ENCODE peak calls at places on chromosomes 16 and 17, in four cellular contexts. One of them, this sample, is unnamed.

GRCh38 chr16:80997139-80997798 is 9.4 kb downstream of the CMC2 start:
- DNase-seq in Calu3: peak; percentile 28
- DNase-seq in BE2C: no peak
- DNase-seq in astrocyte of the spinal cord: no peak
- DNase-seq in this sample: peak; percentile 56

GRCh38 chr17:34305606-34306005 is 13.6 kb upstream of the CCL8 start:
- DNase-seq in Calu3: no peak
- DNase-seq in BE2C: no peak
- DNase-seq in astrocyte of the spinal cord: no peak
- DNase-seq in this sample: no peak

GRCh38 chr17:6569391-6570302 is 13.3 kb upstream of the PITPNM3 start:
- DNase-seq in Calu3: no peak
- DNase-seq in BE2C: no peak
- DNase-seq in astrocyte of the spinal cord: no peak
- DNase-seq in this sample: no peak

GRCh38 chr16:57388359-57389086 is 16.0 kb upstream of the CCL17 start:
- DNase-seq in Calu3: peak; percentile 67
- DNase-seq in BE2C: no peak
- DNase-seq in astrocyte of the spinal cord: no peak
- DNase-seq in this sample: no peak

GRCh38 chr17:30600830-30601494 is 123.8 kb downstream of the GOSR1 start:
- DNase-seq in Calu3: no peak
- DNase-seq in BE2C: no peak
- DNase-seq in astrocyte of the spinal cord: peak; percentile 22
- DNase-seq in this sample: peak; percentile 18

GRCh38 chr16:3143598-3144330 is 8.9 kb downstream of the ZNF213 start:
- DNase-seq in Calu3: no peak
- DNase-seq in BE2C: peak; percentile 40
- DNase-seq in astrocyte of the spinal cord: no peak
- DNase-seq in this sample: no peak

GRCh38 chr16:19297454-19297853 is 11.9 kb downstream of the CLEC19A start:
- DNase-seq in Calu3: no peak
- DNase-seq in BE2C: no peak
- DNase-seq in astrocyte of the spinal cord: no peak
- DNase-seq in this sample: no peak

GRCh38 chr16:56815721-56816120 is 49.3 kb upstream of the SLC12A3 start:
- DNase-seq in Calu3: no peak
- DNase-seq in BE2C: no peak
- DNase-seq in astrocyte of the spinal cord: no peak
- DNase-seq in this sample: no peak

GRCh38 chr16:25210758-25211157 is 6.0 kb upstream of the AQP8 start:
- DNase-seq in Calu3: no peak
- DNase-seq in BE2C: no peak
- DNase-seq in astrocyte of the spinal cord: peak; percentile 41
- DNase-seq in this sample: peak; percentile 42

GRCh38 chr16:66682271-66682670 is 14.3 kb downstream of the CMTM4 start:
- DNase-seq in Calu3: no peak
- DNase-seq in BE2C: no peak
- DNase-seq in astrocyte of the spinal cord: peak; percentile 61
- DNase-seq in this sample: no peak

GRCh38 chr17:67171560-67171959 is 73.4 kb downstream of the HELZ start:
- DNase-seq in Calu3: no peak
- DNase-seq in BE2C: no peak
- DNase-seq in astrocyte of the spinal cord: no peak
- DNase-seq in this sample: no peak

GRCh38 chr16:10324210-10324609 is 61.7 kb upstream of the ATF7IP2 start:
- DNase-seq in Calu3: no peak
- DNase-seq in BE2C: no peak
- DNase-seq in astrocyte of the spinal cord: no peak
- DNase-seq in this sample: no peak

GRCh38 chr16:81238296-81239011 is at the start of gene BCO1:
- DNase-seq in Calu3: peak; percentile 57
- DNase-seq in BE2C: no peak
- DNase-seq in astrocyte of the spinal cord: peak; percentile 67
- DNase-seq in this sample: peak; percentile 77

GRCh38 chr17:68539536-68540469 is 27.6 kb downstream of the PRKAR1A start:
- DNase-seq in Calu3: peak; percentile 13
- DNase-seq in BE2C: no peak
- DNase-seq in astrocyte of the spinal cord: peak; percentile 10
- DNase-seq in this sample: peak; percentile 52

GRCh38 chr17:18380471-18381157 is 3.0 kb downstream of the EVPLL start:
- DNase-seq in Calu3: no peak
- DNase-seq in BE2C: no peak
- DNase-seq in astrocyte of the spinal cord: no peak
- DNase-seq in this sample: no peak

GRCh38 chr17:35449371-35449931 is 885 bp upstream of the SLFN13 start:
- DNase-seq in Calu3: no peak
- DNase-seq in BE2C: no peak
- DNase-seq in astrocyte of the spinal cord: peak; percentile 21
- DNase-seq in this sample: peak; percentile 7

GRCh38 chr16:68348645-68349445 is 38.0 kb downstream of the PRMT7 start:
- DNase-seq in Calu3: no peak
- DNase-seq in BE2C: no peak
- DNase-seq in astrocyte of the spinal cord: no peak
- DNase-seq in this sample: no peak

GRCh38 chr16:86088816-86089215 is 189.9 kb downstream of the IRF8 start:
- DNase-seq in Calu3: no peak
- DNase-seq in BE2C: no peak
- DNase-seq in astrocyte of the spinal cord: no peak
- DNase-seq in this sample: no peak

GRCh38 chr17:9037741-9038140 is 16.4 kb downstream of the NTN1 start:
- DNase-seq in Calu3: no peak
- DNase-seq in BE2C: no peak
- DNase-seq in astrocyte of the spinal cord: no peak
- DNase-seq in this sample: no peak

GRCh38 chr16:10729649-10730048 is 14.0 kb upstream of the NUBP1 start:
- DNase-seq in Calu3: peak; percentile 70
- DNase-seq in BE2C: peak; percentile 32
- DNase-seq in astrocyte of the spinal cord: peak; percentile 28
- DNase-seq in this sample: peak; percentile 17

GRCh38 chr17:57587201-57587870 is 157.8 kb downstream of the CCDC182 start:
- DNase-seq in Calu3: no peak
- DNase-seq in BE2C: no peak
- DNase-seq in astrocyte of the spinal cord: no peak
- DNase-seq in this sample: no peak

GRCh38 chr16:14105976-14106375 is 34.9 kb downstream of the MRTFB start:
- DNase-seq in Calu3: no peak
- DNase-seq in BE2C: no peak
- DNase-seq in astrocyte of the spinal cord: no peak
- DNase-seq in this sample: no peak

GRCh38 chr17:31510273-31511175 is 119.0 kb downstream of the RAB11FIP4 start:
- DNase-seq in Calu3: no peak
- DNase-seq in BE2C: no peak
- DNase-seq in astrocyte of the spinal cord: no peak
- DNase-seq in this sample: no peak

GRCh38 chr17:43799047-43799446 is 18.8 kb downstream of the CFAP97D1 start:
- DNase-seq in Calu3: no peak
- DNase-seq in BE2C: no peak
- DNase-seq in astrocyte of the spinal cord: no peak
- DNase-seq in this sample: no peak

GRCh38 chr17:30345527-30346075 is 11.7 kb upstream of the TMIGD1 start:
- DNase-seq in Calu3: peak; percentile 7
- DNase-seq in BE2C: no peak
- DNase-seq in astrocyte of the spinal cord: no peak
- DNase-seq in this sample: no peak

GRCh38 chr17:66422181-66422580 is 119.8 kb downstream of the PRKCA start:
- DNase-seq in Calu3: no peak
- DNase-seq in BE2C: no peak
- DNase-seq in astrocyte of the spinal cord: no peak
- DNase-seq in this sample: no peak

GRCh38 chr16:56305956-56306565 is 114.8 kb downstream of the GNAO1 start:
- DNase-seq in Calu3: no peak
- DNase-seq in BE2C: no peak
- DNase-seq in astrocyte of the spinal cord: no peak
- DNase-seq in this sample: no peak

GRCh38 chr17:83149326-83149725 is 69.9 kb downstream of the METRNL start:
- DNase-seq in Calu3: no peak
- DNase-seq in BE2C: no peak
- DNase-seq in astrocyte of the spinal cord: no peak
- DNase-seq in this sample: no peak

GRCh38 chr16:82638095-82638798 is 11.5 kb downstream of the CDH13 start:
- DNase-seq in Calu3: no peak
- DNase-seq in BE2C: no peak
- DNase-seq in astrocyte of the spinal cord: peak; percentile 92
- DNase-seq in this sample: peak; percentile 85

GRCh38 chr16:75702247-75702646 is 986 bp upstream of the DUXB start:
- DNase-seq in Calu3: no peak
- DNase-seq in BE2C: no peak
- DNase-seq in astrocyte of the spinal cord: no peak
- DNase-seq in this sample: peak; percentile 38

GRCh38 chr17:43732961-43733360 is 25.6 kb downstream of the SOST start:
- DNase-seq in Calu3: no peak
- DNase-seq in BE2C: no peak
- DNase-seq in astrocyte of the spinal cord: peak; percentile 52
- DNase-seq in this sample: peak; percentile 56

GRCh38 chr16:89323120-89323960 is 105.8 kb downstream of the ZNF778 start:
- DNase-seq in Calu3: no peak
- DNase-seq in BE2C: no peak
- DNase-seq in astrocyte of the spinal cord: no peak
- DNase-seq in this sample: no peak

GRCh38 chr17:12625092-12625491 is 40.6 kb upstream of the MYOCD start:
- DNase-seq in Calu3: no peak
- DNase-seq in BE2C: no peak
- DNase-seq in astrocyte of the spinal cord: no peak
- DNase-seq in this sample: no peak

DNA sequence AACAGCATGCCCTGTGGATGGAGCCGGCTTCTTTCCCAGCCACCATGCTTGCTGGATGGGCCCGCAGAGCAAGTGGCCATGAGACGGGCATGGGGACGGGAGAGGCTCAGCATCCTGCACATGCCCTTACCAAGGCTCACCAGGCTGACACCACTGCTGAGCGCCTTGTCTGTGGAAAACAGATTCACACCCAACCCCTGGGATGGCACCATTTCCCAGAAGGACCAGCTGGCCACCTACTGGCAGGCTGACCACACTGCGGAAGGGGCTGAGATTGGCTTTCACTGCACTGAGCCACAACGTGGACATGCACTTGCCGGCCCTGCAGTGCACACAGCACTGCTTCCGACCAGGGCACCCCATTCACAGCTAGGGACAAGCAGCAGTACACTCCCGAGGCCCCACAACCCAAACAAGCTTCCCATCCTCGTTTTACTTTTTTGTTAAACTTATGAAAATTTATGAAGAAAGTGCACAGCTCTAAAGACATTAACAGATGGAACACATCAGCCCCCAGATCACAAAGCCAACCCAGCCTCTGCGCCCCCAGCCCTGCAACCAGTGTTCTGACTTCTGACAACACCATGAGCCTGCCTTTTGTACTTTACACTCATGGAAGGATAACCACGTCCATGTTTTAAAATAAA is 13.9 kb upstream of the KRTAP17-1 start:
- DNase-seq in Calu3: peak; percentile 85
- DNase-seq in BE2C: peak; percentile 63
- DNase-seq in astrocyte of the spinal cord: peak; percentile 38
- DNase-seq in this sample: peak; percentile 51
- TF ChIP-seq CTCF in Calu3: peak; percentile 98
- TF ChIP-seq CTCF in BE2C: peak; percentile 75
- TF ChIP-seq CTCF in astrocyte of the spinal cord: peak; percentile 91
- TF ChIP-seq CTCF in this sample: peak; percentile 91

DNA sequence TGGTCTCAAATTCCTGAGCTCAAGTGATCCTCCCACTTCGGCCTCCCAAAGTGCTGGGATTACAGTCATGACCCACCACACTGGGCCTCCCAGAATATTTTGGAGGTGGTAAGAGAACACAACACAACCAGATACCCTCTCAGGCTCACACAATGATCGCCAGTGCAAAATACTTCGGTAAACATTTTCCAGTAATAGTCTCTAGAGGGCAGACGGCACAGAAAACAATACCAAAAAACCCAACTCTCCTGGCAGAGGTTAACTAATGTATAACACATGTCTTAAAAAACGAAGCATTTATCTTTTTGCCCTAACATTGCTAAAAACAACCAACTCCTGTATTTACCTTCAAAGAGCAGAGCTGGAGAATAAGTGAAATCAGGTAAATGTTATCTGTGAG is 10.5 kb downstream of the NUFIP2 start:
- DNase-seq in Calu3: no peak
- DNase-seq in BE2C: no peak
- DNase-seq in astrocyte of the spinal cord: no peak
- DNase-seq in this sample: no peak
- TF ChIP-seq CTCF in Calu3: peak; percentile 20
- TF ChIP-seq CTCF in BE2C: no peak
- TF ChIP-seq CTCF in astrocyte of the spinal cord: peak; percentile 7
- TF ChIP-seq CTCF in this sample: peak; percentile 8

GRCh38 chr17:38734235-38734633 is 4.1 kb downstream of the CISD3 start:
- DNase-seq in Calu3: no peak
- DNase-seq in BE2C: no peak
- DNase-seq in astrocyte of the spinal cord: no peak
- DNase-seq in this sample: no peak

GRCh38 chr17:38732376-38733314 is 2.5 kb downstream of the CISD3 start:
- DNase-seq in Calu3: no peak
- DNase-seq in BE2C: no peak
- DNase-seq in astrocyte of the spinal cord: no peak
- DNase-seq in this sample: no peak

GRCh38 chr17:38731526-38732294 is 1.6 kb downstream of the CISD3 start:
- DNase-seq in Calu3: no peak
- DNase-seq in BE2C: no peak
- DNase-seq in astrocyte of the spinal cord: no peak
- DNase-seq in this sample: no peak

GRCh38 chr17:38735161-38735997 is 5.2 kb downstream of the CISD3 start:
- DNase-seq in Calu3: peak; percentile 93
- DNase-seq in BE2C: peak; percentile 79
- DNase-seq in astrocyte of the spinal cord: no peak
- DNase-seq in this sample: peak; percentile 24

GRCh38 chr17:38733315-38734234 is 3.4 kb downstream of the CISD3 start:
- DNase-seq in Calu3: peak; percentile 75
- DNase-seq in BE2C: peak; percentile 49
- DNase-seq in astrocyte of the spinal cord: no peak
- DNase-seq in this sample: no peak
- TF ChIP-seq CTCF in Calu3: peak; percentile 70
- TF ChIP-seq CTCF in BE2C: peak; percentile 49
- TF ChIP-seq CTCF in astrocyte of the spinal cord: peak; percentile 27
- TF ChIP-seq CTCF in this sample: peak; percentile 2

GRCh38 chr16:51474414-51475091 is 323.5 kb upstream of the SALL1 start:
- DNase-seq in Calu3: no peak
- DNase-seq in BE2C: no peak
- DNase-seq in astrocyte of the spinal cord: no peak
- DNase-seq in this sample: no peak
- TF ChIP-seq CTCF in Calu3: no peak
- TF ChIP-seq CTCF in BE2C: no peak
- TF ChIP-seq CTCF in astrocyte of the spinal cord: no peak
- TF ChIP-seq CTCF in this sample: no peak